ENCODE peak calls at places on chromosomes 6 and 20, in nine cellular contexts. T is HCT116, J is GM23248, V is MM.1S, Q is hepatocyte, Y is PC-3, X is GM23338, M is OCI-LY7, N is SK-N-SH. I is an unnamed sample. For H3K4me1, the result is how much of the 10 kb centered on the place peaks cover.

GRCh38 chr20:62736026-62736406 is 27.4 kb downstream of the NTSR1 start:
- DNase-seq in N (no peak), X (no peak), Y (no peak), M (no peak), V (no peak), Q (no peak), T (no peak), J (no peak), I (no peak)

GRCh38 chr6:149984778-149985177 is 21.0 kb downstream of the ULBP1 start:
- DNase-seq in T (no peak), Y (no peak), V (no peak), Q (no peak), X (no peak), N (no peak), M (no peak), J (no peak), I (no peak)

GRCh38 chr20:61598586-61598985 is 346.5 kb downstream of the CDH4 start:
- DNase-seq in M (no peak), V (no peak), J (no peak), X (no peak), T (no peak), Y (no peak), Q (no peak), N (no peak), I (no peak)

GRCh38 chr20:3606021-3606420 is 57.2 kb downstream of the GFRA4 start:
- DNase-seq in N (no peak), X (no peak), J (peak), V (no peak), Y (no peak), M (no peak), Q (no peak), T (no peak), I (no peak)

GRCh38 chr6:157579467-157580031 is 198.6 kb downstream of the ZDHHC14 start:
- DNase-seq in J (no peak), Q (no peak), X (no peak), N (no peak), V (no peak), T (no peak), Y (peak), M (no peak), I (no peak)

GRCh38 chr6:120219339-120219738 is 869.8 kb upstream of the MAN1A1 start:
- DNase-seq in X (no peak), Q (no peak), N (no peak), Y (no peak), J (no peak), M (no peak), T (no peak), V (no peak), I (no peak)

GRCh38 chr20:48723308-48724264 is 104.2 kb downstream of the PREX1 start:
- DNase-seq in M (no peak), X (no peak), T (no peak), N (no peak), Q (peak), J (peak), Y (no peak), V (no peak), I (no peak)

GRCh38 chr6:106486236-106486635 is 125.7 kb downstream of the CRYBG1 start:
- DNase-seq in X (no peak), Y (no peak), T (no peak), N (no peak), V (no peak), M (no peak), J (peak), Q (no peak), I (no peak)

GRCh38 chr20:2038161-2038560 is 44.3 kb upstream of the PDYN start:
- DNase-seq in Q (no peak), Y (no peak), M (no peak), T (no peak), X (no peak), V (no peak), J (no peak), N (no peak), I (no peak)

GRCh38 chr6:109237082-109237985 is 142.0 kb downstream of the CEP57L1 start:
- DNase-seq in V (no peak), Y (peak), X (no peak), M (no peak), Q (no peak), J (peak), N (no peak), T (no peak), I (no peak)

GRCh38 chr6:10964684-10965083 is 77.8 kb downstream of the SYCP2L start:
- DNase-seq in M (no peak), Q (no peak), X (no peak), Y (no peak), N (no peak), J (no peak), T (no peak), V (peak), I (no peak)

GRCh38 chr6:144302701-144303351 is 17.7 kb downstream of the UTRN start:
- DNase-seq in V (no peak), X (peak), M (no peak), J (peak), Q (no peak), N (no peak), Y (no peak), T (no peak), I (no peak)

GRCh38 chr20:50224553-50225255 is 34.1 kb downstream of the CEBPB start:
- DNase-seq in M (no peak), X (peak), T (no peak), Y (no peak), N (no peak), J (peak), Q (peak), V (no peak), I (no peak)

GRCh38 chr6:81998432-81998831 is 246.0 kb upstream of the TENT5A start:
- DNase-seq in T (no peak), V (no peak), X (no peak), J (peak), Y (peak), M (no peak), N (no peak), Q (no peak), I (no peak)

DNA sequence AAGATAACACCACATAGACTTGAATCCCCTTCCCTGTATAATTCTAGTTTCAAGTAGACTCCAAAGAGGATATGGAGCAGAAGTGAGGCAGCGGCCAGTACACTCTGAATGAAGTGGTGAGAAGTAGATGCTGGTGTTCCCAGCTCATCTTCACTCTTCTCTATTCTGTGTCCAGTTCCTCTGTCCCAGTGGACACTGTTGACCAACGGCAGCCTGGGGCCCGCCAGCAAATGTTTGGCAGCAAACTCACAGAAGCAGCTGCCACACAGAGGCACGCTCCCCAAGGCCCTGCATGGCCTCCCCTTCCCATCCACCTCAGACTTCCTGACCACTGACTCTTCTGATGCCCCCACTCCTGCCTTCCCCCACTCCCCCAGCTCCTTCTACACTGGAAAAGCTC is 358.9 kb upstream of the ID4 start:
- DNase-seq in N (no peak), X (no peak), V (no peak), T (no peak), J (no peak), M (no peak), Q (no peak), Y (no peak), I (no peak)
- H3K4me1 ChIP-seq in N (under half), X (under half), V (under half), T (under half), J (under half), M (under half), Q (under half), Y (under half), I (under half)

DNA sequence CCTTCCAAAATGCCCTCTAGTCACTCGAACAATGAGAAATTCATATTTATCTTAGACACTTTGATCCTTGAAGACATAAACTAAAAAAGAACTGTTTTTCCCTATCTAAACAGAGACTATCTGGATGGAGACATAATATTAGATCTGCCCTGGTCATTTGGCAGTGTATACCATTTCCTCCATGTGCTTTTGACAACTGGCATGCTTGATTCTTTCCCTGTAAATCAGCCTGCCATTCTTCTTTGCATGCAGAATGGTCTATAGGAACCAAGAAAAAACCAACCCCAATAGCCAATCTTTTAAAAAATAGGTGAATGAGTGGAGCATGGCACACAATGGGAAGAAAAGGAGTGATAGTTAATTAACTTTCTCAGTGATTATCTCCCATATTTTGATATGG is 93.8 kb downstream of the OPN5 start:
- DNase-seq in N (no peak), J (no peak), T (no peak), Y (no peak), M (no peak), V (no peak), Q (no peak), X (no peak), I (no peak)
- TF ChIP-seq EZH2phosphoT487 in N (no peak), J (no peak), T (no peak), Y (no peak), M (no peak), V (no peak), Q (no peak), X (no peak), I (no peak)

GRCh38 chr6:136038531-136038930 is 187.0 kb downstream of the PDE7B start:
- DNase-seq in Q (no peak), J (no peak), X (no peak), M (no peak), N (no peak), T (no peak), V (no peak), Y (no peak), I (no peak)
- H2AFZ ChIP-seq in Q (no peak), J (peak), X (no peak), M (no peak), N (peak), T (no peak), V (no peak), Y (no peak), I (peak)

DNA sequence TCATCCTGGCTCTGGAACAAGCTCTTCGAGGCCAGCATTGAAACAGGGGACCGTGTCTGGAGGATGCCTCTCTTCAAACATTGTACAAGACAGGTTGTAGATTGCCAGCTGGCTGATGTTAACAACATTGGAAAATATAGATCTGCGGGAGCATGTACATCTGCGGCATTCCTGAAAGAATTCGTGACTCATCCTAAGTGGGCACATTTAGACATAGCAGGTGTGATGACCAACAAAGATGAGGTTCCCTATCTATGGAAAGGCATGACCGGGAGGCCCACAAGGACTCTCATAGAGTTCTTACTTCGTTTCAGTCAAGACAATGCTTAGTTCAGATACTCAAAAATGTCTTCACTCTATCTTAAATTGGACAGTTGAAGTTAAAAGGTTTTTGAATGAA is 3.6 kb upstream of the CDKN1A start:
- DNase-seq in M (no peak), X (no peak), N (no peak), Q (no peak), V (no peak), Y (no peak), J (no peak), T (no peak), I (no peak)
- H3K4me1 ChIP-seq in M (under half), X (under half), N (under half), Q (under half), V (under half), Y (under half), J (under half), T (under half), I (under half)

GRCh38 chr6:37283786-37284185 is 25.8 kb upstream of the TMEM217 start:
- DNase-seq in X (no peak), M (no peak), N (no peak), V (no peak), Q (no peak), T (no peak), Y (no peak), J (peak), I (no peak)

GRCh38 chr6:37276916-37277509 is 19.1 kb upstream of the TMEM217 start:
- DNase-seq in Y (no peak), X (no peak), M (no peak), T (no peak), J (no peak), V (no peak), N (no peak), Q (no peak), I (no peak)

GRCh38 chr6:37279366-37280134 is 21.6 kb upstream of the TMEM217 start:
- DNase-seq in V (no peak), Q (no peak), Y (no peak), M (no peak), X (no peak), N (no peak), J (peak), T (no peak), I (no peak)

GRCh38 chr6:37283268-37283667 is 25.3 kb upstream of the TMEM217 start:
- DNase-seq in Y (no peak), J (peak), N (no peak), X (no peak), V (no peak), T (no peak), Q (no peak), M (no peak), I (no peak)

GRCh38 chr6:37280162-37280895 is 22.4 kb upstream of the TMEM217 start:
- DNase-seq in M (no peak), J (peak), Q (no peak), N (no peak), X (no peak), V (no peak), T (no peak), Y (no peak), I (no peak)
- TF ChIP-seq EZH2phosphoT487 in M (no peak), J (no peak), Q (no peak), N (no peak), X (no peak), V (no peak), T (no peak), Y (no peak), I (no peak)

GRCh38 chr6:99471638-99472037 is 43.6 kb downstream of the USP45 start:
- DNase-seq in Y (no peak), N (peak), V (no peak), Q (no peak), M (no peak), J (no peak), T (no peak), X (no peak), I (no peak)
- H2AFZ ChIP-seq in Y (no peak), N (no peak), V (no peak), Q (no peak), M (no peak), J (no peak), T (no peak), X (no peak), I (no peak)

GRCh38 chr20:34516874-34517542 is 786 bp downstream of the DYNLRB1 start:
- DNase-seq in N (peak), X (peak), M (peak), T (no peak), Q (peak), Y (peak), V (peak), J (peak), I (peak)
- H3K4me1 ChIP-seq in N (under half), X (under half), M (under half), T (under half), Q (under half), Y (under half), V (under half), J (under half), I (under half)

GRCh38 chr20:51400051-51400926 is 142.2 kb downstream of the NFATC2 start:
- DNase-seq in J (no peak), N (no peak), T (no peak), Q (no peak), M (peak), V (peak), X (no peak), Y (no peak), I (no peak)
- TF ChIP-seq EZH2phosphoT487 in J (no peak), N (no peak), T (no peak), Q (no peak), M (no peak), V (no peak), X (no peak), Y (no peak), I (no peak)

I was measured in neural progenitor cell.